ENCODE peak calls at places on chromosome 1, in nine cellular contexts. One of them, this sample, is unnamed.

GRCh38 chr1:204453141-204453772 is 41.3 kb downstream of the PIK3C2B start:
- DNase-seq in aorta: no peak
- DNase-seq in NCI-H1694 treated with DMSO at 0.1 percent for 48 hours: no peak
- DNase-seq in DMS79 treated with DMSO at 0.1 percent for 48 hours: no peak
- DNase-seq in activated naive CD4-positive, alpha-beta T cell treated with Interleukin-2 at 50 U/mL for 16 hours: peak; percentile 82
- DNase-seq in KG1: no peak
- DNase-seq in iris pigment epithelial cell: no peak
- DNase-seq in prostate gland: no peak
- DNase-seq in H54: no peak
- DNase-seq in this sample: no peak

GRCh38 chr1:193185861-193186714 is at the start of gene B3GALT2:
- DNase-seq in aorta: no peak
- DNase-seq in NCI-H1694 treated with DMSO at 0.1 percent for 48 hours: peak; percentile 93
- DNase-seq in DMS79 treated with DMSO at 0.1 percent for 48 hours: no peak
- DNase-seq in activated naive CD4-positive, alpha-beta T cell treated with Interleukin-2 at 50 U/mL for 16 hours: no peak
- DNase-seq in KG1: no peak
- DNase-seq in iris pigment epithelial cell: peak; percentile 62
- DNase-seq in prostate gland: peak; percentile 7
- DNase-seq in H54: no peak
- DNase-seq in this sample: peak; percentile 76

GRCh38 chr1:111354584-111354983 is 63.9 kb downstream of the CHIA start:
- DNase-seq in aorta: no peak
- DNase-seq in NCI-H1694 treated with DMSO at 0.1 percent for 48 hours: no peak
- DNase-seq in DMS79 treated with DMSO at 0.1 percent for 48 hours: no peak
- DNase-seq in activated naive CD4-positive, alpha-beta T cell treated with Interleukin-2 at 50 U/mL for 16 hours: no peak
- DNase-seq in KG1: no peak
- DNase-seq in iris pigment epithelial cell: no peak
- DNase-seq in prostate gland: no peak
- DNase-seq in H54: no peak
- DNase-seq in this sample: no peak

GRCh38 chr1:115088115-115088794 is 1.0 kb downstream of the TSPAN2 start:
- DNase-seq in aorta: no peak
- DNase-seq in NCI-H1694 treated with DMSO at 0.1 percent for 48 hours: no peak
- DNase-seq in DMS79 treated with DMSO at 0.1 percent for 48 hours: no peak
- DNase-seq in activated naive CD4-positive, alpha-beta T cell treated with Interleukin-2 at 50 U/mL for 16 hours: no peak
- DNase-seq in KG1: no peak
- DNase-seq in iris pigment epithelial cell: no peak
- DNase-seq in prostate gland: no peak
- DNase-seq in H54: no peak
- DNase-seq in this sample: no peak

GRCh38 chr1:51635611-51636010 is 18.7 kb downstream of the OSBPL9 start:
- DNase-seq in aorta: no peak
- DNase-seq in NCI-H1694 treated with DMSO at 0.1 percent for 48 hours: no peak
- DNase-seq in DMS79 treated with DMSO at 0.1 percent for 48 hours: no peak
- DNase-seq in activated naive CD4-positive, alpha-beta T cell treated with Interleukin-2 at 50 U/mL for 16 hours: no peak
- DNase-seq in KG1: no peak
- DNase-seq in iris pigment epithelial cell: no peak
- DNase-seq in prostate gland: no peak
- DNase-seq in H54: no peak
- DNase-seq in this sample: no peak

GRCh38 chr1:202155478-202156021 is 4.9 kb downstream of the PTPN7 start:
- DNase-seq in aorta: peak; percentile 87
- DNase-seq in NCI-H1694 treated with DMSO at 0.1 percent for 48 hours: no peak
- DNase-seq in DMS79 treated with DMSO at 0.1 percent for 48 hours: peak; percentile 27
- DNase-seq in activated naive CD4-positive, alpha-beta T cell treated with Interleukin-2 at 50 U/mL for 16 hours: peak; percentile 14
- DNase-seq in KG1: no peak
- DNase-seq in iris pigment epithelial cell: peak; percentile 28
- DNase-seq in prostate gland: no peak
- DNase-seq in H54: no peak
- DNase-seq in this sample: no peak

GRCh38 chr1:15525043-15525958 is 1.3 kb upstream of the CASP9 start:
- DNase-seq in aorta: peak; percentile 33
- DNase-seq in NCI-H1694 treated with DMSO at 0.1 percent for 48 hours: peak; percentile 44
- DNase-seq in DMS79 treated with DMSO at 0.1 percent for 48 hours: peak; percentile 68
- DNase-seq in activated naive CD4-positive, alpha-beta T cell treated with Interleukin-2 at 50 U/mL for 16 hours: peak; percentile 99
- DNase-seq in KG1: peak; percentile 99
- DNase-seq in iris pigment epithelial cell: peak; percentile 23
- DNase-seq in prostate gland: no peak
- DNase-seq in H54: peak; percentile 64
- DNase-seq in this sample: no peak

GRCh38 chr1:84271452-84272273 is 29.8 kb upstream of the SAMD13 start:
- DNase-seq in aorta: no peak
- DNase-seq in NCI-H1694 treated with DMSO at 0.1 percent for 48 hours: no peak
- DNase-seq in DMS79 treated with DMSO at 0.1 percent for 48 hours: no peak
- DNase-seq in activated naive CD4-positive, alpha-beta T cell treated with Interleukin-2 at 50 U/mL for 16 hours: no peak
- DNase-seq in KG1: no peak
- DNase-seq in iris pigment epithelial cell: peak; percentile 74
- DNase-seq in prostate gland: no peak
- DNase-seq in H54: no peak
- DNase-seq in this sample: peak; percentile 11

GRCh38 chr1:29812397-29813135 is 576.2 kb downstream of the PTPRU start:
- DNase-seq in aorta: peak; percentile 45
- DNase-seq in NCI-H1694 treated with DMSO at 0.1 percent for 48 hours: no peak
- DNase-seq in DMS79 treated with DMSO at 0.1 percent for 48 hours: peak; percentile 76
- DNase-seq in activated naive CD4-positive, alpha-beta T cell treated with Interleukin-2 at 50 U/mL for 16 hours: no peak
- DNase-seq in KG1: no peak
- DNase-seq in iris pigment epithelial cell: no peak
- DNase-seq in prostate gland: no peak
- DNase-seq in H54: no peak
- DNase-seq in this sample: no peak

GRCh38 chr1:197424467-197424866 is 156.4 kb downstream of the CRB1 start:
- DNase-seq in aorta: no peak
- DNase-seq in NCI-H1694 treated with DMSO at 0.1 percent for 48 hours: no peak
- DNase-seq in DMS79 treated with DMSO at 0.1 percent for 48 hours: no peak
- DNase-seq in activated naive CD4-positive, alpha-beta T cell treated with Interleukin-2 at 50 U/mL for 16 hours: no peak
- DNase-seq in KG1: no peak
- DNase-seq in iris pigment epithelial cell: no peak
- DNase-seq in prostate gland: no peak
- DNase-seq in H54: no peak
- DNase-seq in this sample: no peak

GRCh38 chr1:204074274-204075115 is 1.6 kb downstream of the SOX13 start:
- DNase-seq in aorta: peak; percentile 85
- DNase-seq in NCI-H1694 treated with DMSO at 0.1 percent for 48 hours: peak; percentile 25
- DNase-seq in DMS79 treated with DMSO at 0.1 percent for 48 hours: peak; percentile 55
- DNase-seq in activated naive CD4-positive, alpha-beta T cell treated with Interleukin-2 at 50 U/mL for 16 hours: no peak
- DNase-seq in KG1: no peak
- DNase-seq in iris pigment epithelial cell: peak; percentile 66
- DNase-seq in prostate gland: no peak
- DNase-seq in H54: peak; percentile 55
- DNase-seq in this sample: peak; percentile 65

GRCh38 chr1:218815076-218815475 is 358.6 kb upstream of the LYPLAL1 start:
- DNase-seq in aorta: no peak
- DNase-seq in NCI-H1694 treated with DMSO at 0.1 percent for 48 hours: no peak
- DNase-seq in DMS79 treated with DMSO at 0.1 percent for 48 hours: no peak
- DNase-seq in activated naive CD4-positive, alpha-beta T cell treated with Interleukin-2 at 50 U/mL for 16 hours: no peak
- DNase-seq in KG1: no peak
- DNase-seq in iris pigment epithelial cell: no peak
- DNase-seq in prostate gland: no peak
- DNase-seq in H54: no peak
- DNase-seq in this sample: no peak

GRCh38 chr1:205775717-205776056 is 405 bp upstream of the RAB29 start:
- DNase-seq in aorta: no peak
- DNase-seq in NCI-H1694 treated with DMSO at 0.1 percent for 48 hours: no peak
- DNase-seq in DMS79 treated with DMSO at 0.1 percent for 48 hours: no peak
- DNase-seq in activated naive CD4-positive, alpha-beta T cell treated with Interleukin-2 at 50 U/mL for 16 hours: no peak
- DNase-seq in KG1: no peak
- DNase-seq in iris pigment epithelial cell: peak; percentile 78
- DNase-seq in prostate gland: no peak
- DNase-seq in H54: no peak
- DNase-seq in this sample: peak; percentile 81

GRCh38 chr1:157496121-157496526 is 56.2 kb downstream of the FCRL5 start:
- DNase-seq in aorta: no peak
- DNase-seq in NCI-H1694 treated with DMSO at 0.1 percent for 48 hours: peak; percentile 12
- DNase-seq in DMS79 treated with DMSO at 0.1 percent for 48 hours: peak; percentile 7
- DNase-seq in activated naive CD4-positive, alpha-beta T cell treated with Interleukin-2 at 50 U/mL for 16 hours: peak; percentile 11
- DNase-seq in KG1: peak; percentile 25
- DNase-seq in iris pigment epithelial cell: peak; percentile 25
- DNase-seq in prostate gland: no peak
- DNase-seq in H54: peak; percentile 6
- DNase-seq in this sample: peak; percentile 29

GRCh38 chr1:58738873-58739272 is 39.0 kb upstream of the MYSM1 start:
- DNase-seq in aorta: no peak
- DNase-seq in NCI-H1694 treated with DMSO at 0.1 percent for 48 hours: no peak
- DNase-seq in DMS79 treated with DMSO at 0.1 percent for 48 hours: no peak
- DNase-seq in activated naive CD4-positive, alpha-beta T cell treated with Interleukin-2 at 50 U/mL for 16 hours: no peak
- DNase-seq in KG1: no peak
- DNase-seq in iris pigment epithelial cell: no peak
- DNase-seq in prostate gland: no peak
- DNase-seq in H54: no peak
- DNase-seq in this sample: no peak

GRCh38 chr1:82969340-82969739 is 1029.6 kb downstream of the TTLL7 start:
- DNase-seq in aorta: no peak
- DNase-seq in NCI-H1694 treated with DMSO at 0.1 percent for 48 hours: no peak
- DNase-seq in DMS79 treated with DMSO at 0.1 percent for 48 hours: no peak
- DNase-seq in activated naive CD4-positive, alpha-beta T cell treated with Interleukin-2 at 50 U/mL for 16 hours: no peak
- DNase-seq in KG1: no peak
- DNase-seq in iris pigment epithelial cell: no peak
- DNase-seq in prostate gland: no peak
- DNase-seq in H54: no peak
- DNase-seq in this sample: no peak

GRCh38 chr1:201645956-201646355 is 107.0 kb downstream of the NAV1 start:
- DNase-seq in aorta: no peak
- DNase-seq in NCI-H1694 treated with DMSO at 0.1 percent for 48 hours: no peak
- DNase-seq in DMS79 treated with DMSO at 0.1 percent for 48 hours: no peak
- DNase-seq in activated naive CD4-positive, alpha-beta T cell treated with Interleukin-2 at 50 U/mL for 16 hours: no peak
- DNase-seq in KG1: no peak
- DNase-seq in iris pigment epithelial cell: no peak
- DNase-seq in prostate gland: no peak
- DNase-seq in H54: peak; percentile 55
- DNase-seq in this sample: no peak

GRCh38 chr1:209319549-209319948 is 264.0 kb upstream of the CAMK1G start:
- DNase-seq in aorta: no peak
- DNase-seq in NCI-H1694 treated with DMSO at 0.1 percent for 48 hours: no peak
- DNase-seq in DMS79 treated with DMSO at 0.1 percent for 48 hours: no peak
- DNase-seq in activated naive CD4-positive, alpha-beta T cell treated with Interleukin-2 at 50 U/mL for 16 hours: no peak
- DNase-seq in KG1: no peak
- DNase-seq in iris pigment epithelial cell: peak; percentile 8
- DNase-seq in prostate gland: no peak
- DNase-seq in H54: peak; percentile 8
- DNase-seq in this sample: peak; percentile 56

GRCh38 chr1:53402891-53403655 is 56.1 kb upstream of the DMRTB1 start:
- DNase-seq in aorta: no peak
- DNase-seq in NCI-H1694 treated with DMSO at 0.1 percent for 48 hours: no peak
- DNase-seq in DMS79 treated with DMSO at 0.1 percent for 48 hours: no peak
- DNase-seq in activated naive CD4-positive, alpha-beta T cell treated with Interleukin-2 at 50 U/mL for 16 hours: no peak
- DNase-seq in KG1: no peak
- DNase-seq in iris pigment epithelial cell: no peak
- DNase-seq in prostate gland: no peak
- DNase-seq in H54: no peak
- DNase-seq in this sample: no peak

GRCh38 chr1:234716907-234717375 is 107.0 kb upstream of the IRF2BP2 start:
- DNase-seq in aorta: no peak
- DNase-seq in NCI-H1694 treated with DMSO at 0.1 percent for 48 hours: no peak
- DNase-seq in DMS79 treated with DMSO at 0.1 percent for 48 hours: peak; percentile 60
- DNase-seq in activated naive CD4-positive, alpha-beta T cell treated with Interleukin-2 at 50 U/mL for 16 hours: no peak
- DNase-seq in KG1: no peak
- DNase-seq in iris pigment epithelial cell: no peak
- DNase-seq in prostate gland: no peak
- DNase-seq in H54: no peak
- DNase-seq in this sample: no peak

GRCh38 chr1:169368406-169368769 is 393 bp downstream of the BLZF1 start:
- DNase-seq in aorta: peak; percentile 63
- DNase-seq in NCI-H1694 treated with DMSO at 0.1 percent for 48 hours: no peak
- DNase-seq in DMS79 treated with DMSO at 0.1 percent for 48 hours: peak; percentile 33
- DNase-seq in activated naive CD4-positive, alpha-beta T cell treated with Interleukin-2 at 50 U/mL for 16 hours: peak; percentile 30
- DNase-seq in KG1: no peak
- DNase-seq in iris pigment epithelial cell: peak; percentile 26
- DNase-seq in prostate gland: peak; percentile 13
- DNase-seq in H54: no peak
- DNase-seq in this sample: peak; percentile 8

GRCh38 chr1:22786101-22786500 is 75.5 kb downstream of the EPHB2 start:
- DNase-seq in aorta: no peak
- DNase-seq in NCI-H1694 treated with DMSO at 0.1 percent for 48 hours: no peak
- DNase-seq in DMS79 treated with DMSO at 0.1 percent for 48 hours: no peak
- DNase-seq in activated naive CD4-positive, alpha-beta T cell treated with Interleukin-2 at 50 U/mL for 16 hours: no peak
- DNase-seq in KG1: no peak
- DNase-seq in iris pigment epithelial cell: no peak
- DNase-seq in prostate gland: no peak
- DNase-seq in H54: no peak
- DNase-seq in this sample: no peak

GRCh38 chr1:180231506-180232420 is 1.7 kb downstream of the LHX4 start:
- DNase-seq in aorta: peak; percentile 70
- DNase-seq in NCI-H1694 treated with DMSO at 0.1 percent for 48 hours: no peak
- DNase-seq in DMS79 treated with DMSO at 0.1 percent for 48 hours: peak; percentile 41
- DNase-seq in activated naive CD4-positive, alpha-beta T cell treated with Interleukin-2 at 50 U/mL for 16 hours: no peak
- DNase-seq in KG1: no peak
- DNase-seq in iris pigment epithelial cell: peak; percentile 42
- DNase-seq in prostate gland: no peak
- DNase-seq in H54: peak; percentile 90
- DNase-seq in this sample: peak; percentile 36

GRCh38 chr1:164719676-164720075 is 160.7 kb downstream of the PBX1 start:
- DNase-seq in aorta: no peak
- DNase-seq in NCI-H1694 treated with DMSO at 0.1 percent for 48 hours: no peak
- DNase-seq in DMS79 treated with DMSO at 0.1 percent for 48 hours: no peak
- DNase-seq in activated naive CD4-positive, alpha-beta T cell treated with Interleukin-2 at 50 U/mL for 16 hours: no peak
- DNase-seq in KG1: no peak
- DNase-seq in iris pigment epithelial cell: no peak
- DNase-seq in prostate gland: peak; percentile 62
- DNase-seq in H54: no peak
- DNase-seq in this sample: no peak

GRCh38 chr1:15936025-15936424 is 39.9 kb downstream of the ZBTB17 start:
- DNase-seq in aorta: no peak
- DNase-seq in NCI-H1694 treated with DMSO at 0.1 percent for 48 hours: no peak
- DNase-seq in DMS79 treated with DMSO at 0.1 percent for 48 hours: no peak
- DNase-seq in activated naive CD4-positive, alpha-beta T cell treated with Interleukin-2 at 50 U/mL for 16 hours: no peak
- DNase-seq in KG1: no peak
- DNase-seq in iris pigment epithelial cell: no peak
- DNase-seq in prostate gland: no peak
- DNase-seq in H54: no peak
- DNase-seq in this sample: no peak

GRCh38 chr1:36448530-36449051 is 1.7 kb downstream of the OSCP1 start:
- DNase-seq in aorta: no peak
- DNase-seq in NCI-H1694 treated with DMSO at 0.1 percent for 48 hours: peak; percentile 94
- DNase-seq in DMS79 treated with DMSO at 0.1 percent for 48 hours: no peak
- DNase-seq in activated naive CD4-positive, alpha-beta T cell treated with Interleukin-2 at 50 U/mL for 16 hours: no peak
- DNase-seq in KG1: no peak
- DNase-seq in iris pigment epithelial cell: no peak
- DNase-seq in prostate gland: peak; percentile 19
- DNase-seq in H54: no peak
- DNase-seq in this sample: no peak